ENCODE peak calls at places on chromosome 17, in five cellular contexts. N is NCI-H2171 treated with DMSO at 0.1 percent for 48 hours; Z is GM03348; C is retina; B is CD8-positive, alpha-beta memory T cell. Q is an unnamed sample.

GRCh38 chr17:29581583-29582253 is 7.7 kb downstream of the GIT1 start:
- DNase-seq in N (peak), Z (no peak), C (no peak), B (no peak), Q (no peak)

GRCh38 chr17:81371910-81372760 is 23.1 kb upstream of the BAHCC1 start:
- DNase-seq in N (no peak), Z (peak), C (peak), B (no peak), Q (no peak)

GRCh38 chr17:75753514-75754377 is 11.2 kb downstream of the GALK1 start:
- DNase-seq in N (no peak), Z (peak), C (peak), B (peak), Q (no peak)

GRCh38 chr17:78668847-78669246 is 91.7 kb upstream of the DNAH17 start:
- DNase-seq in N (no peak), Z (no peak), C (no peak), B (no peak), Q (no peak)

GRCh38 chr17:41666336-41666680 is 22.4 kb upstream of the EIF1 start:
- DNase-seq in N (peak), Z (peak), C (no peak), B (peak), Q (no peak)

GRCh38 chr17:12312692-12313091 is 292.0 kb downstream of the MAP2K4 start:
- DNase-seq in N (no peak), Z (no peak), C (no peak), B (no peak), Q (no peak)

GRCh38 chr17:61591018-61591417 is at the start of gene NACA2:
- DNase-seq in N (no peak), Z (no peak), C (no peak), B (no peak), Q (no peak)

GRCh38 chr17:77365584-77366186 is 224.9 kb downstream of the SEC14L1 start:
- DNase-seq in N (peak), Z (peak), C (peak), B (no peak), Q (no peak)

GRCh38 chr17:69783865-69784264 is 291.2 kb upstream of the KCNJ16 start:
- DNase-seq in N (no peak), Z (no peak), C (no peak), B (no peak), Q (no peak)

GRCh38 chr17:43171761-43172487 is 910 bp downstream of the NBR1 start:
- DNase-seq in N (peak), Z (peak), C (peak), B (no peak), Q (no peak)